ENCODE peak calls at places on chromosomes 12 and 14, in seven cellular contexts. One of them, this sample, is unnamed.

GRCh38 chr12:6369916-6370575 is 5.3 kb downstream of the SCNN1A start:
- DNase-seq in AG04450: no peak
- DNase-seq in left lung: no peak
- DNase-seq in osteoblast: peak; percentile 41
- DNase-seq in right lobe of liver: peak; percentile 57
- DNase-seq in progenitor cell of endocrine pancreas: no peak
- DNase-seq in breast epithelium: no peak
- DNase-seq in this sample: no peak

GRCh38 chr12:62813031-62813829 is 121.7 kb downstream of the PPM1H start:
- DNase-seq in right lobe of liver: peak; percentile 70
- DNase-seq in osteoblast: peak; percentile 64
- DNase-seq in left lung: peak; percentile 84
- DNase-seq in AG04450: peak; percentile 38
- DNase-seq in breast epithelium: no peak
- DNase-seq in progenitor cell of endocrine pancreas: no peak
- DNase-seq in this sample: peak; percentile 69

GRCh38 chr12:124075836-124076235 is 102.8 kb downstream of the ZNF664 start:
- DNase-seq in osteoblast: no peak
- DNase-seq in right lobe of liver: no peak
- DNase-seq in left lung: no peak
- DNase-seq in AG04450: no peak
- DNase-seq in breast epithelium: no peak
- DNase-seq in progenitor cell of endocrine pancreas: no peak
- DNase-seq in this sample: no peak

GRCh38 chr14:79581912-79582576 is 629.3 kb downstream of the DIO2 start:
- DNase-seq in left lung: no peak
- DNase-seq in AG04450: no peak
- DNase-seq in right lobe of liver: no peak
- DNase-seq in osteoblast: no peak
- DNase-seq in breast epithelium: no peak
- DNase-seq in progenitor cell of endocrine pancreas: no peak
- DNase-seq in this sample: no peak

GRCh38 chr14:52911904-52912303 is 38.9 kb downstream of the FERMT2 start:
- DNase-seq in osteoblast: no peak
- DNase-seq in right lobe of liver: no peak
- DNase-seq in breast epithelium: no peak
- DNase-seq in AG04450: no peak
- DNase-seq in progenitor cell of endocrine pancreas: no peak
- DNase-seq in left lung: no peak
- DNase-seq in this sample: no peak

GRCh38 chr14:35335388-35336092 is 43.4 kb downstream of the PSMA6 start:
- DNase-seq in right lobe of liver: peak; percentile 77
- DNase-seq in AG04450: no peak
- DNase-seq in progenitor cell of endocrine pancreas: no peak
- DNase-seq in osteoblast: peak; percentile 37
- DNase-seq in breast epithelium: no peak
- DNase-seq in left lung: peak; percentile 82
- DNase-seq in this sample: no peak

GRCh38 chr12:51886021-51886710 is 1.7 kb upstream of the ANKRD33 start:
- DNase-seq in right lobe of liver: peak; percentile 67
- DNase-seq in progenitor cell of endocrine pancreas: no peak
- DNase-seq in left lung: no peak
- DNase-seq in osteoblast: peak; percentile 99
- DNase-seq in AG04450: peak; percentile 81
- DNase-seq in breast epithelium: no peak
- DNase-seq in this sample: no peak

GRCh38 chr12:108267449-108267848 is 71.7 kb downstream of the CMKLR1 start:
- DNase-seq in AG04450: no peak
- DNase-seq in right lobe of liver: no peak
- DNase-seq in left lung: no peak
- DNase-seq in progenitor cell of endocrine pancreas: no peak
- DNase-seq in breast epithelium: no peak
- DNase-seq in osteoblast: no peak
- DNase-seq in this sample: no peak

GRCh38 chr12:92028039-92028709 is 117.5 kb downstream of the BTG1 start:
- DNase-seq in osteoblast: peak; percentile 5
- DNase-seq in breast epithelium: no peak
- DNase-seq in progenitor cell of endocrine pancreas: no peak
- DNase-seq in right lobe of liver: no peak
- DNase-seq in AG04450: no peak
- DNase-seq in left lung: no peak
- DNase-seq in this sample: no peak

GRCh38 chr12:103736572-103736971 is 104.5 kb downstream of the NT5DC3 start:
- DNase-seq in progenitor cell of endocrine pancreas: no peak
- DNase-seq in osteoblast: no peak
- DNase-seq in AG04450: no peak
- DNase-seq in left lung: no peak
- DNase-seq in right lobe of liver: no peak
- DNase-seq in breast epithelium: no peak
- DNase-seq in this sample: no peak

GRCh38 chr12:94186461-94187237 is 38.3 kb downstream of the PLXNC1 start:
- DNase-seq in left lung: peak; percentile 69
- DNase-seq in AG04450: peak; percentile 24
- DNase-seq in right lobe of liver: no peak
- DNase-seq in breast epithelium: peak; percentile 52
- DNase-seq in progenitor cell of endocrine pancreas: peak; percentile 39
- DNase-seq in osteoblast: no peak
- DNase-seq in this sample: peak; percentile 91

GRCh38 chr14:61501714-61502458 is 180.5 kb downstream of the PRKCH start:
- DNase-seq in right lobe of liver: no peak
- DNase-seq in left lung: no peak
- DNase-seq in breast epithelium: no peak
- DNase-seq in AG04450: no peak
- DNase-seq in osteoblast: no peak
- DNase-seq in progenitor cell of endocrine pancreas: no peak
- DNase-seq in this sample: no peak

GRCh38 chr14:68950111-68950510 is 29.0 kb downstream of the ACTN1 start:
- DNase-seq in AG04450: no peak
- DNase-seq in breast epithelium: no peak
- DNase-seq in left lung: no peak
- DNase-seq in progenitor cell of endocrine pancreas: no peak
- DNase-seq in osteoblast: no peak
- DNase-seq in right lobe of liver: no peak
- DNase-seq in this sample: no peak

GRCh38 chr12:52221912-52222457 is 11.1 kb upstream of the KRT7 start:
- DNase-seq in osteoblast: peak; percentile 78
- DNase-seq in right lobe of liver: no peak
- DNase-seq in breast epithelium: peak; percentile 82
- DNase-seq in AG04450: no peak
- DNase-seq in progenitor cell of endocrine pancreas: peak; percentile 42
- DNase-seq in left lung: peak; percentile 79
- DNase-seq in this sample: peak; percentile 79

GRCh38 chr14:100649173-100649519 is 61.9 kb upstream of the BEGAIN start:
- DNase-seq in right lobe of liver: no peak
- DNase-seq in left lung: no peak
- DNase-seq in AG04450: peak; percentile 16
- DNase-seq in breast epithelium: no peak
- DNase-seq in progenitor cell of endocrine pancreas: no peak
- DNase-seq in osteoblast: peak; percentile 36
- DNase-seq in this sample: no peak

GRCh38 chr14:32635103-32635719 is 303.5 kb upstream of the NPAS3 start:
- DNase-seq in left lung: no peak
- DNase-seq in AG04450: no peak
- DNase-seq in breast epithelium: no peak
- DNase-seq in progenitor cell of endocrine pancreas: no peak
- DNase-seq in right lobe of liver: no peak
- DNase-seq in osteoblast: no peak
- DNase-seq in this sample: no peak

GRCh38 chr14:105061428-105062047 is 3.7 kb downstream of the GPR132 start:
- DNase-seq in progenitor cell of endocrine pancreas: no peak
- DNase-seq in right lobe of liver: peak; percentile 65
- DNase-seq in left lung: peak; percentile 90
- DNase-seq in osteoblast: peak; percentile 73
- DNase-seq in breast epithelium: no peak
- DNase-seq in AG04450: no peak
- DNase-seq in this sample: no peak

GRCh38 chr14:65879218-65880009 is 466.9 kb downstream of the FUT8 start:
- DNase-seq in AG04450: peak; percentile 3
- DNase-seq in right lobe of liver: no peak
- DNase-seq in osteoblast: no peak
- DNase-seq in breast epithelium: no peak
- DNase-seq in left lung: no peak
- DNase-seq in progenitor cell of endocrine pancreas: no peak
- DNase-seq in this sample: no peak

GRCh38 chr12:33439587-33440011 is at the start of gene SYT10:
- DNase-seq in left lung: peak; percentile 67
- DNase-seq in osteoblast: peak; percentile 75
- DNase-seq in breast epithelium: no peak
- DNase-seq in AG04450: no peak
- DNase-seq in progenitor cell of endocrine pancreas: peak; percentile 62
- DNase-seq in right lobe of liver: peak; percentile 53
- DNase-seq in this sample: peak; percentile 63

GRCh38 chr14:55000381-55000780 is 26.5 kb downstream of the WDHD1 start:
- DNase-seq in progenitor cell of endocrine pancreas: no peak
- DNase-seq in AG04450: no peak
- DNase-seq in breast epithelium: no peak
- DNase-seq in left lung: no peak
- DNase-seq in right lobe of liver: no peak
- DNase-seq in osteoblast: no peak
- DNase-seq in this sample: no peak

GRCh38 chr12:10553148-10553547 is 47.5 kb downstream of the EIF2S3B start:
- DNase-seq in left lung: no peak
- DNase-seq in osteoblast: no peak
- DNase-seq in right lobe of liver: no peak
- DNase-seq in progenitor cell of endocrine pancreas: no peak
- DNase-seq in AG04450: no peak
- DNase-seq in breast epithelium: no peak
- DNase-seq in this sample: no peak

GRCh38 chr14:55052259-55052930 is 948 bp downstream of the MAPK1IP1L start:
- DNase-seq in left lung: no peak
- DNase-seq in progenitor cell of endocrine pancreas: no peak
- DNase-seq in breast epithelium: no peak
- DNase-seq in osteoblast: peak; percentile 55
- DNase-seq in right lobe of liver: no peak
- DNase-seq in AG04450: no peak
- DNase-seq in this sample: no peak

DNA sequence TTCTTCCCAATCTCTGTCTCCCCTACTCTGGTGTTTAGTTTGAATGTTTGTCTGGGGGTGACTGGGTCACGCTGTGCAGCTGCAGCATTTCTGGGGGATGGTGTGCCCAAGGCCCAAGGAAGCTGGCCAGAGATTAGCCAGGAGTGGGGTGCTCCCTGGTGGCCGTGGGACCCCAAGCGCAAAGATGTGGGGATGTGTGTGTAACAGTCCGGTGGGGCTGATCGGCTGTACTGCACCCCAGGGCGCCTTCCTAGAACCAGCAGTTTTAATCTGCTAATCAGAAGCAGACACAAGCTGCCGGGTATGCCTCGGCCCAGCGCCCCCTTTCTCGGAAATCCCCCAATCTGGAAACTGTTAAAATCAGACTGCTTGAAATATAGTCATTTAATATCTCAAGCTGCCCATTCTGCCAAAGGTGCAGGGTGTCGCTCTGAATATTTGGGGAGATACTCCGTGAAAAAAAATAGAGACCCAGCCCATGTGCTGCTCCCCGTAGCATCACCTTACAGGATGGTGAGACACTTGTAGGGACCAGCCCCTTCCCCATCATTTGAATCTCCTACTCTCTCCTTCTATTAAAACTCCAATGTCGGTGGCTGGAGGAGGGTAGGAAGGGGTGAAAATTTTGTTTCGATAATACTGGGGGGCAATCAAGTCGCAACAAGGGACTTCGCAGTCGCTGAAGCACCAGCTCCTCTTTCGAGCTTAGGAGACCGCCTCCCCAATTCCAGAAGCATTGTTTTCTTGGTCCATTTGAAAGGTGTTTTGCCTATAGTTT is 4.3 kb downstream of the HOXC9 start:
- DNase-seq in osteoblast: peak; percentile 83
- DNase-seq in right lobe of liver: no peak
- DNase-seq in progenitor cell of endocrine pancreas: no peak
- DNase-seq in left lung: no peak
- DNase-seq in AG04450: no peak
- DNase-seq in breast epithelium: no peak
- DNase-seq in this sample: no peak
- TF ChIP-seq CTCF in osteoblast: peak; percentile 25
- TF ChIP-seq CTCF in right lobe of liver: no peak
- TF ChIP-seq CTCF in progenitor cell of endocrine pancreas: no peak
- TF ChIP-seq CTCF in left lung: no peak
- TF ChIP-seq CTCF in AG04450: peak; percentile 15
- TF ChIP-seq CTCF in breast epithelium: no peak
- TF ChIP-seq CTCF in this sample: no peak

GRCh38 chr14:58244556-58245387 is at the start of gene PSMA3:
- DNase-seq in breast epithelium: peak; percentile 97
- DNase-seq in left lung: peak; percentile 99
- DNase-seq in AG04450: peak; percentile 90
- DNase-seq in right lobe of liver: peak; percentile 98
- DNase-seq in osteoblast: peak; percentile 93
- DNase-seq in progenitor cell of endocrine pancreas: peak; percentile 95
- DNase-seq in this sample: peak; percentile 98
- TF ChIP-seq CTCF in breast epithelium: peak; percentile 17
- TF ChIP-seq CTCF in left lung: no peak
- TF ChIP-seq CTCF in AG04450: no peak
- TF ChIP-seq CTCF in right lobe of liver: no peak
- TF ChIP-seq CTCF in osteoblast: no peak
- TF ChIP-seq CTCF in progenitor cell of endocrine pancreas: no peak
- TF ChIP-seq CTCF in this sample: no peak

GRCh38 chr12:93127582-93128331 is 198.7 kb upstream of the EEA1 start:
- DNase-seq in progenitor cell of endocrine pancreas: no peak
- DNase-seq in left lung: no peak
- DNase-seq in osteoblast: no peak
- DNase-seq in right lobe of liver: peak; percentile 82
- DNase-seq in breast epithelium: no peak
- DNase-seq in AG04450: peak; percentile 88
- DNase-seq in this sample: no peak
- TF ChIP-seq CTCF in progenitor cell of endocrine pancreas: peak; percentile 28
- TF ChIP-seq CTCF in left lung: peak; percentile 49
- TF ChIP-seq CTCF in osteoblast: peak; percentile 67
- TF ChIP-seq CTCF in right lobe of liver: peak; percentile 58
- TF ChIP-seq CTCF in breast epithelium: peak; percentile 66
- TF ChIP-seq CTCF in AG04450: peak; percentile 62
- TF ChIP-seq CTCF in this sample: no peak

GRCh38 chr14:97298331-97298730 is 501.1 kb downstream of the VRK1 start:
- DNase-seq in right lobe of liver: no peak
- DNase-seq in osteoblast: no peak
- DNase-seq in breast epithelium: no peak
- DNase-seq in progenitor cell of endocrine pancreas: no peak
- DNase-seq in left lung: no peak
- DNase-seq in AG04450: no peak
- DNase-seq in this sample: peak; percentile 40
- TF ChIP-seq CTCF in right lobe of liver: no peak
- TF ChIP-seq CTCF in osteoblast: no peak
- TF ChIP-seq CTCF in breast epithelium: no peak
- TF ChIP-seq CTCF in progenitor cell of endocrine pancreas: peak; percentile 36
- TF ChIP-seq CTCF in left lung: no peak
- TF ChIP-seq CTCF in AG04450: no peak
- TF ChIP-seq CTCF in this sample: peak; percentile 17

DNA sequence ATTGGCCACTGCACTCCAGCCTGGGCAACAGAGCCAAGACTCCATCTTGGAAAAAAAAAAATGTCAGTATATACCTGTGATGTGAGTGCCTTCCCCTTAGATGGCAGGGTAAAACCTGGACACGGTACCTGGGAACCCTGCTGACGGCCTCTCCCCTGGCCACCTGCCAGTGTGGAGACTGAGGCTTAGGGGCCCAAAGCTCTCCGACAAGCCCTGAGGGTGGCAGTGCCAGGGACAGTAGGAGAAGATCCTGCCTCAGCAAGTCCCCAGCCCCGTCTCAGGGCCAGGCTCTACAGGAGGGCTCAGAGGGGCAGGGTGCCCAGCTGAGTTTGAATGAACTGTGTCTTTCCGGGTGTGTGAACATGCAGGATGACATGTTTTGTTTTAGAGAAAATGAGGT is 10.6 kb downstream of the TSPAN9 start:
- DNase-seq in osteoblast: no peak
- DNase-seq in AG04450: no peak
- DNase-seq in right lobe of liver: no peak
- DNase-seq in breast epithelium: no peak
- DNase-seq in left lung: no peak
- DNase-seq in progenitor cell of endocrine pancreas: no peak
- DNase-seq in this sample: no peak
- TF ChIP-seq CTCF in osteoblast: no peak
- TF ChIP-seq CTCF in AG04450: no peak
- TF ChIP-seq CTCF in right lobe of liver: no peak
- TF ChIP-seq CTCF in breast epithelium: no peak
- TF ChIP-seq CTCF in left lung: no peak
- TF ChIP-seq CTCF in progenitor cell of endocrine pancreas: no peak
- TF ChIP-seq CTCF in this sample: no peak

This sample was measured in glutamatergic neuron.